ENCODE peak calls at places on chromosomes 1 and 21, in four cellular contexts. One of them, this sample, is unnamed.

GRCh38 chr1:233944596-233944995 is 40.1 kb downstream of the SLC35F3 start:
- DNase-seq in endothelial cell of umbilical vein: no peak
- DNase-seq in stomach: no peak
- DNase-seq in sigmoid colon: no peak
- DNase-seq in this sample: no peak

GRCh38 chr1:189658381-189658780 is 819.3 kb downstream of the BRINP3 start:
- DNase-seq in endothelial cell of umbilical vein: no peak
- DNase-seq in stomach: no peak
- DNase-seq in sigmoid colon: no peak
- DNase-seq in this sample: no peak

GRCh38 chr21:45892156-45892919 is 89.2 kb upstream of the COL6A1 start:
- DNase-seq in endothelial cell of umbilical vein: no peak
- DNase-seq in stomach: no peak
- DNase-seq in sigmoid colon: no peak
- DNase-seq in this sample: peak; percentile 91

GRCh38 chr1:62407398-62408009 is 29.3 kb upstream of the USP1 start:
- DNase-seq in endothelial cell of umbilical vein: peak; percentile 46
- DNase-seq in stomach: no peak
- DNase-seq in sigmoid colon: no peak
- DNase-seq in this sample: no peak

GRCh38 chr1:145961109-145961424 is 3.2 kb upstream of the LIX1L start:
- DNase-seq in endothelial cell of umbilical vein: no peak
- DNase-seq in stomach: no peak
- DNase-seq in sigmoid colon: no peak
- DNase-seq in this sample: no peak

GRCh38 chr1:84412316-84412942 is 14.1 kb downstream of the DNASE2B start:
- DNase-seq in endothelial cell of umbilical vein: no peak
- DNase-seq in stomach: no peak
- DNase-seq in sigmoid colon: no peak
- DNase-seq in this sample: no peak

GRCh38 chr1:240691521-240692338 is 79.8 kb upstream of the GREM2 start:
- DNase-seq in endothelial cell of umbilical vein: no peak
- DNase-seq in stomach: peak; percentile 36
- DNase-seq in sigmoid colon: peak; percentile 69
- DNase-seq in this sample: no peak

GRCh38 chr1:110746644-110747259 is 72.0 kb upstream of the KCNA3 start:
- DNase-seq in endothelial cell of umbilical vein: peak; percentile 51
- DNase-seq in stomach: no peak
- DNase-seq in sigmoid colon: no peak
- DNase-seq in this sample: no peak

GRCh38 chr1:94310570-94311270 is 73.3 kb upstream of the ARHGAP29 start:
- DNase-seq in endothelial cell of umbilical vein: peak; percentile 43
- DNase-seq in stomach: no peak
- DNase-seq in sigmoid colon: no peak
- DNase-seq in this sample: no peak

GRCh38 chr1:26358411-26359384 is 4.8 kb upstream of the CRYBG2 start:
- DNase-seq in endothelial cell of umbilical vein: no peak
- DNase-seq in stomach: peak; percentile 70
- DNase-seq in sigmoid colon: no peak
- DNase-seq in this sample: no peak

GRCh38 chr21:43359081-43359822 is 67.7 kb downstream of the SIK1 start:
- DNase-seq in endothelial cell of umbilical vein: no peak
- DNase-seq in stomach: no peak
- DNase-seq in sigmoid colon: no peak
- DNase-seq in this sample: no peak

GRCh38 chr1:226590626-226591025 is 42.1 kb downstream of the STUM start:
- DNase-seq in endothelial cell of umbilical vein: no peak
- DNase-seq in stomach: no peak
- DNase-seq in sigmoid colon: no peak
- DNase-seq in this sample: peak; percentile 47

GRCh38 chr1:27348861-27349783 is 7.3 kb downstream of the SYTL1 start:
- DNase-seq in endothelial cell of umbilical vein: no peak
- DNase-seq in stomach: peak; percentile 88
- DNase-seq in sigmoid colon: no peak
- DNase-seq in this sample: peak; percentile 84

GRCh38 chr1:167446946-167447345 is 71.4 kb downstream of the CD247 start:
- DNase-seq in endothelial cell of umbilical vein: no peak
- DNase-seq in stomach: no peak
- DNase-seq in sigmoid colon: peak; percentile 3
- DNase-seq in this sample: no peak

GRCh38 chr1:177945943-177946650 is 23.8 kb downstream of the SEC16B start:
- DNase-seq in endothelial cell of umbilical vein: peak; percentile 72
- DNase-seq in stomach: peak; percentile 51
- DNase-seq in sigmoid colon: no peak
- DNase-seq in this sample: no peak

GRCh38 chr1:9247894-9248293 is 13.3 kb downstream of the H6PD start:
- DNase-seq in endothelial cell of umbilical vein: no peak
- DNase-seq in stomach: no peak
- DNase-seq in sigmoid colon: no peak
- DNase-seq in this sample: peak; percentile 44

GRCh38 chr1:3161130-3161840 is 92.3 kb downstream of the PRDM16 start:
- DNase-seq in endothelial cell of umbilical vein: no peak
- DNase-seq in stomach: peak; percentile 58
- DNase-seq in sigmoid colon: no peak
- DNase-seq in this sample: no peak

GRCh38 chr1:65694126-65694525 is 98.6 kb upstream of the PDE4B start:
- DNase-seq in endothelial cell of umbilical vein: no peak
- DNase-seq in stomach: no peak
- DNase-seq in sigmoid colon: no peak
- DNase-seq in this sample: no peak

DNA sequence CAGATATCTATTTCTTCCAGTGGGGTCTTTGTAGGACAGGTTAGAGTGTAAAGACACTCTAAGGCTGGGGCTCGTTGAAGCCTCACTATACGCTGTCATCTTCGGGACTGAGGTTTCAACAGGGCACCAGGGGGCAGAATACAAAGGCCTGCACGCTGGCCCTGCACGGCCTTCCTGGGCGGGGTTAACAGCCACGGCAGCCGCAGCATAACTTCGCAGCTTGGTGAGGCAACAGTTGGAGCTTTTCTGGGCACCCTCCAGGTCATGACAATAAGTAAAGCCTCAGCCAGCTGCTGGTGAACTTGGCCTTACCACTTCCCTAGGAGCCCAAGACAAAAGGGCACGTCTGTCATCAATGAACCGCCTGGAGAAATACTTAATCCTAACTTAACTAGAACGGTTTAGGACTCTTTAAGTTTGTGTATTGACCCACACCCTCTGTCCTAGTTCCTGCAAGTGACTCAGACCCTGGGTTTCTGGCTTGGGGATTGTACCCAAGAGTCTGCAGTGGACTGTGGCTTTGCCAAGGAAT is 2.3 kb upstream of the RUNX1 start:
- DNase-seq in endothelial cell of umbilical vein: peak; percentile 72
- DNase-seq in stomach: peak; percentile 89
- DNase-seq in sigmoid colon: peak; percentile 90
- DNase-seq in this sample: peak; percentile 96
- TF ChIP-seq POLR2AphosphoS5 in endothelial cell of umbilical vein: no peak
- TF ChIP-seq POLR2AphosphoS5 in stomach: peak; percentile 70
- TF ChIP-seq POLR2AphosphoS5 in sigmoid colon: peak; percentile 11
- TF ChIP-seq POLR2AphosphoS5 in this sample: peak; percentile 76

GRCh38 chr1:5620997-5621396 is 371.2 kb downstream of the NPHP4 start:
- DNase-seq in endothelial cell of umbilical vein: no peak
- DNase-seq in stomach: no peak
- DNase-seq in sigmoid colon: no peak
- DNase-seq in this sample: no peak

GRCh38 chr1:5620418-5620817 is 371.8 kb downstream of the NPHP4 start:
- DNase-seq in endothelial cell of umbilical vein: no peak
- DNase-seq in stomach: no peak
- DNase-seq in sigmoid colon: no peak
- DNase-seq in this sample: no peak

GRCh38 chr1:5623399-5623798 is 368.8 kb downstream of the NPHP4 start:
- DNase-seq in endothelial cell of umbilical vein: no peak
- DNase-seq in stomach: no peak
- DNase-seq in sigmoid colon: no peak
- DNase-seq in this sample: no peak

GRCh38 chr1:5621692-5622091 is 370.5 kb downstream of the NPHP4 start:
- DNase-seq in endothelial cell of umbilical vein: no peak
- DNase-seq in stomach: no peak
- DNase-seq in sigmoid colon: no peak
- DNase-seq in this sample: no peak

GRCh38 chr1:5622412-5622811 is 369.8 kb downstream of the NPHP4 start:
- DNase-seq in endothelial cell of umbilical vein: no peak
- DNase-seq in stomach: no peak
- DNase-seq in sigmoid colon: no peak
- DNase-seq in this sample: no peak
- TF ChIP-seq POLR2AphosphoS5 in endothelial cell of umbilical vein: no peak
- TF ChIP-seq POLR2AphosphoS5 in stomach: no peak
- TF ChIP-seq POLR2AphosphoS5 in sigmoid colon: no peak
- TF ChIP-seq POLR2AphosphoS5 in this sample: no peak

DNA sequence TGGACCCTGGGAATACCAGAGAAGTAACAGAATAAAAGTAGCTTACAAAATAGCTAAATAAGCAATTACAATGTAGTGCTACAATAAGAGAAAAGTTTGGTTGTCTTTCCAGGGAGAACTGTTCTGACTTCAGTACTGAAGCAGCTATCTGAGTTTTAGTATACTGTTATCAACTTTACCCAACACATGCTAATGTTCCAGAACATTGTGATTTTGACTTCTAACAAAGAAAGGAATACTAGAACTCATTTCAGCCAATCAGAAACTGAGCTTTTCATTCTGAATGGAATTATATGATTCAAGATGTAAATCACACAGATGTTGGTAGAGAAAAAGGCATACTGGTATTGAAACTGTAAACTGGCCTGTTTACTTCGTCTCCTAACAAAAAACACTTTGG is at the start of gene C1orf105:
- DNase-seq in endothelial cell of umbilical vein: no peak
- DNase-seq in stomach: no peak
- DNase-seq in sigmoid colon: no peak
- DNase-seq in this sample: no peak
- TF ChIP-seq POLR2AphosphoS5 in endothelial cell of umbilical vein: no peak
- TF ChIP-seq POLR2AphosphoS5 in stomach: no peak
- TF ChIP-seq POLR2AphosphoS5 in sigmoid colon: no peak
- TF ChIP-seq POLR2AphosphoS5 in this sample: no peak

DNA sequence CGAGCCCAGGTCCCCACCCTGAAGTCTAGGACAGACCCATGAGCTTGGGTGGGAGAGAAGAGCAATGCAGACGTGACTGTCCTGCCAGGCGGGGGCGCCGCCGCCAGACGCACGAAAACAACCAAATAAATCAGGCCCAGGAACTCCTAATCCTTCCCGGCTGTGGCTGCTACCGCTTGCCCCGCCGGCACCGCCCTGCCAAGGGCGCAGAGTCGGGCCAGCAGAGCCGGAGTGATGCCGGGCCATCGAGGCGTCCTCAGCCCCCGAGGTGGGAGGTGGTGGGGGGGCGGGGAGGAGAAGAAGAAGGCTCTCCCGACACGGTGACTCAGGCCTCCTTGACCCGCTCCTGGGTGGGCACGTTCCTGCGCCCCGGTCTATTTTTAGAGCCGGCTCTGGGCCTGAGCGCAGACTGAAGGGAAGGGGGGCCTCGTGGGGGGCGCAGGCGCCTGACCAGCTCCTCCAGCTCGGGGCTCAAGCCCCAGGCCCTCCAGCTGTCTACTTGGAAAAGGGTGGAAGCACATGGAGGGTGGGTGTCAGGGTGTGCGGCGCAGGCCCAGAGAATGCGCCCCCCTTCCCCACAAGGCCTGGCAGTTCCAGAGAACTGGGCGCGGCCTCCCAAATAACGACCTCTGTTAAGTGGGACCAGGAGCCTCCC is 10.8 kb upstream of the COL16A1 start:
- DNase-seq in endothelial cell of umbilical vein: peak; percentile 70
- DNase-seq in stomach: peak; percentile 42
- DNase-seq in sigmoid colon: peak; percentile 95
- DNase-seq in this sample: peak; percentile 80
- TF ChIP-seq POLR2AphosphoS5 in endothelial cell of umbilical vein: no peak
- TF ChIP-seq POLR2AphosphoS5 in stomach: peak; percentile 75
- TF ChIP-seq POLR2AphosphoS5 in sigmoid colon: no peak
- TF ChIP-seq POLR2AphosphoS5 in this sample: peak; percentile 46

GRCh38 chr1:107183011-107183410 is 42.2 kb downstream of the NTNG1 start:
- DNase-seq in endothelial cell of umbilical vein: no peak
- DNase-seq in stomach: no peak
- DNase-seq in sigmoid colon: no peak
- DNase-seq in this sample: no peak
- TF ChIP-seq POLR2AphosphoS5 in endothelial cell of umbilical vein: no peak
- TF ChIP-seq POLR2AphosphoS5 in stomach: no peak
- TF ChIP-seq POLR2AphosphoS5 in sigmoid colon: no peak
- TF ChIP-seq POLR2AphosphoS5 in this sample: no peak

DNA sequence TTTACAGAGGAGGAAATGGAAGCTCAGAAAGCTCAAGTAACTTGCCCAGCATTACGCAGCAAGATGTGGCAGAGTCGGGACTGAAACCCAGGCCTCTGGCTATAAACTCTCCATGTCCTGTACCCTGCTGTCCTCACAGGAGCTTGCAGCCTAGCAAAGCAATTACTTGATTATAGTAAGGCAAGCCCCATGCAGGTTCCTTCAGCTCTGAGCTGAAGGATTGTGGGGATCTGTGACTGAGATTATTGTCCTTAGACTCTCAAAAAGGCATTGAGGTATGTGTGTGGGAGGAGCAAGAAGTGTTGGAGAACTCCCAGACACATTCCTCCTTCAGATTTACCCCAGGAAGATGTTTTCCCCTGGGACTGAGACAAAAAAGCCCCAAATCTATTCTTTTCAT is 124.0 kb upstream of the SPATA6 start:
- DNase-seq in endothelial cell of umbilical vein: no peak
- DNase-seq in stomach: no peak
- DNase-seq in sigmoid colon: no peak
- DNase-seq in this sample: no peak
- TF ChIP-seq POLR2AphosphoS5 in endothelial cell of umbilical vein: no peak
- TF ChIP-seq POLR2AphosphoS5 in stomach: no peak
- TF ChIP-seq POLR2AphosphoS5 in sigmoid colon: no peak
- TF ChIP-seq POLR2AphosphoS5 in this sample: no peak

GRCh38 chr1:243257189-243257588 is 1.3 kb downstream of the SDCCAG8 start:
- DNase-seq in endothelial cell of umbilical vein: no peak
- DNase-seq in stomach: no peak
- DNase-seq in sigmoid colon: no peak
- DNase-seq in this sample: no peak

GRCh38 chr1:243254927-243255790 is at the start of gene CEP170:
- DNase-seq in endothelial cell of umbilical vein: peak; percentile 99
- DNase-seq in stomach: peak; percentile 88
- DNase-seq in sigmoid colon: peak; percentile 98
- DNase-seq in this sample: peak; percentile 97

GRCh38 chr1:243256590-243256989 is 749 bp downstream of the SDCCAG8 start:
- DNase-seq in endothelial cell of umbilical vein: peak; percentile 32
- DNase-seq in stomach: no peak
- DNase-seq in sigmoid colon: no peak
- DNase-seq in this sample: no peak

GRCh38 chr1:243254233-243254926 is 701 bp downstream of the CEP170 start:
- DNase-seq in endothelial cell of umbilical vein: peak; percentile 57
- DNase-seq in stomach: peak; percentile 34
- DNase-seq in sigmoid colon: peak; percentile 84
- DNase-seq in this sample: no peak

DNA sequence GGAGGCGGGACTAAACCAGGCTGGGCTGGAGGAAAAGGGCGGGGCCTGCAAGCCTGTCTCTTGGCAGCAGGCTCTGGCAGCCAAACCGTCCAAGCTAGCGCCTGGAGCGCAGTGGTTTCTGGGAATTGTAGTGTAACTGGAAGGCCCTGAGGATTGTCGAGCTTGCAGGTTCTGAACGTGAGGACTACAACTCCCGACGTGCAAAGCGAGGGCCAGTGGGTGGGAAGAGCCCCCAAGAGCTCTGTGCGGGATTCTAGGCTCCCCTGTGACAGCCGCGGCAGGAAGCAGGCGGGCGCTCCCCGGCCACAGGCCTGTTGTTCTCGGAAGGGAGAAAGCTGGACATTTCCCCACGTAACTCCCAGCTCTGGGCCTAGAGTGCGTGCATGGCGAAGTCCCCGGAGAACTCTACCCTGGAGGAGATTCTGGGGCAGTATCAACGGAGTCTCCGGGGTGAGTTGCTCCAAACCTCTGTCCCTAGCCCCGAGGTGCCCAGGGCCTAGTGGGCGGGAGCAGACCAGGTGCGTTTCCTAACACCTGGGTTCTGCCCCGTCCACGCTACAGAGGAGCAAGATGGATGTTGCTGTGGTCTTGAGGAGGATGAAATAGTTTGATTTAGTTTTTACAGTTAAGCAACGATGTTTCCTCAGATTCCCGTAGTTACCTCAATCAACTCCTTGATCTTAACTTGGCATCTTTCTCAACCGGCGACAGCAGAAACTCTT is at the start of gene SDCCAG8:
- DNase-seq in endothelial cell of umbilical vein: peak; percentile 100
- DNase-seq in stomach: peak; percentile 97
- DNase-seq in sigmoid colon: peak; percentile 100
- DNase-seq in this sample: peak; percentile 98
- TF ChIP-seq POLR2AphosphoS5 in endothelial cell of umbilical vein: peak; percentile 91
- TF ChIP-seq POLR2AphosphoS5 in stomach: peak; percentile 88
- TF ChIP-seq POLR2AphosphoS5 in sigmoid colon: peak; percentile 87
- TF ChIP-seq POLR2AphosphoS5 in this sample: peak; percentile 94